ENCODE peak calls at places on chromosomes 5 and 9, in eight cellular contexts. K is osteocyte, Y is bronchial epithelial cell, A is sigmoid colon, B is tibial nerve, O is tibial artery, T is GM06990, Z is GM12865. P is an unnamed sample.

GRCh38 chr5:100834519-100834918 is 68.6 kb downstream of the ST8SIA4 start:
- DNase-seq in K (no peak), Y (no peak), A (no peak), B (no peak), O (no peak), T (no peak), Z (no peak), P (no peak)

GRCh38 chr9:127838375-127839078 is 15.9 kb downstream of the ENG start:
- DNase-seq in K (peak; percentile 93), Y (no peak), A (peak; percentile 90), B (peak; percentile 61), O (peak; percentile 90), T (no peak), Z (no peak), P (no peak)

GRCh38 chr5:11851402-11851801 is 52.8 kb downstream of the CTNND2 start:
- DNase-seq in K (no peak), Y (peak; percentile 58), A (no peak), B (no peak), O (no peak), T (no peak), Z (no peak), P (no peak)

GRCh38 chr5:137622850-137623249 is 113.0 kb downstream of the KLHL3 start:
- DNase-seq in K (peak; percentile 73), Y (peak; percentile 76), A (peak; percentile 76), B (peak; percentile 56), O (peak; percentile 91), T (peak; percentile 20), Z (peak; percentile 33), P (no peak)

GRCh38 chr9:88076286-88077070 is 61.8 kb downstream of the SPATA31C2 start:
- DNase-seq in K (no peak), Y (peak; percentile 83), A (peak; percentile 88), B (peak; percentile 65), O (peak; percentile 74), T (no peak), Z (no peak), P (peak; percentile 94)

GRCh38 chr9:113654605-113655193 is 191.2 kb downstream of the RGS3 start:
- DNase-seq in K (no peak), Y (no peak), A (peak; percentile 89), B (no peak), O (peak; percentile 83), T (no peak), Z (no peak), P (no peak)

GRCh38 chr5:176985516-176985915 is 21.1 kb downstream of the UIMC1 start:
- DNase-seq in K (no peak), Y (no peak), A (no peak), B (no peak), O (no peak), T (no peak), Z (peak; percentile 61), P (no peak)

GRCh38 chr5:128084228-128085167 is 932 bp downstream of the SLC12A2 start:
- DNase-seq in K (no peak), Y (peak; percentile 59), A (peak; percentile 78), B (no peak), O (peak; percentile 70), T (peak; percentile 54), Z (peak; percentile 54), P (peak; percentile 88)

GRCh38 chr5:17157294-17157693 is 60.1 kb upstream of the BASP1 start:
- DNase-seq in K (no peak), Y (peak; percentile 20), A (no peak), B (no peak), O (no peak), T (no peak), Z (no peak), P (no peak)

GRCh38 chr5:65364907-65365306 is 116.8 kb downstream of the ADAMTS6 start:
- DNase-seq in K (no peak), Y (peak; percentile 15), A (no peak), B (no peak), O (no peak), T (peak; percentile 1), Z (no peak), P (no peak)

GRCh38 chr5:61675015-61675692 is 343.1 kb downstream of the ZSWIM6 start:
- DNase-seq in K (no peak), Y (no peak), A (no peak), B (no peak), O (no peak), T (no peak), Z (no peak), P (no peak)

GRCh38 chr5:2038337-2039179 is 155.8 kb upstream of the IRX4 start:
- DNase-seq in K (peak; percentile 89), Y (no peak), A (no peak), B (no peak), O (no peak), T (peak; percentile 73), Z (peak; percentile 57), P (no peak)

GRCh38 chr5:50547303-50547702 is 106.2 kb upstream of the EMB start:
- DNase-seq in K (no peak), Y (no peak), A (no peak), B (no peak), O (no peak), T (peak; percentile 36), Z (no peak), P (no peak)

GRCh38 chr9:110240198-110240597 is 16.1 kb downstream of the TXN start:
- DNase-seq in K (no peak), Y (no peak), A (no peak), B (no peak), O (no peak), T (no peak), Z (no peak), P (no peak)

GRCh38 chr9:109115931-109116541 is 3.7 kb downstream of the TMEM245 start:
- DNase-seq in K (no peak), Y (no peak), A (peak; percentile 76), B (no peak), O (no peak), T (no peak), Z (no peak), P (no peak)

GRCh38 chr9:20729545-20729944 is 45.5 kb downstream of the FOCAD start:
- DNase-seq in K (no peak), Y (peak; percentile 66), A (no peak), B (no peak), O (no peak), T (no peak), Z (no peak), P (no peak)

GRCh38 chr5:41835625-41836024 is 34.6 kb downstream of the OXCT1 start:
- DNase-seq in K (peak; percentile 86), Y (peak; percentile 47), A (peak; percentile 70), B (peak; percentile 40), O (peak; percentile 83), T (no peak), Z (no peak), P (peak; percentile 82)

GRCh38 chr9:24245988-24246387 is 299.7 kb downstream of the IZUMO3 start:
- DNase-seq in K (no peak), Y (peak; percentile 21), A (no peak), B (no peak), O (no peak), T (no peak), Z (peak; percentile 7), P (no peak)

GRCh38 chr9:13932472-13933267 is 381.3 kb downstream of the NFIB start:
- DNase-seq in K (no peak), Y (no peak), A (no peak), B (no peak), O (no peak), T (no peak), Z (no peak), P (no peak)

GRCh38 chr9:134560206-134560605 is 81.4 kb upstream of the COL5A1 start:
- DNase-seq in K (no peak), Y (no peak), A (peak; percentile 24), B (no peak), O (no peak), T (no peak), Z (no peak), P (peak; percentile 32)

GRCh38 chr9:83623634-83623991 is 670 bp downstream of the IDNK start:
- DNase-seq in K (no peak), Y (no peak), A (no peak), B (no peak), O (no peak), T (no peak), Z (peak; percentile 45), P (no peak)

GRCh38 chr5:1910861-1911772 is 28.4 kb upstream of the IRX4 start:
- DNase-seq in K (no peak), Y (no peak), A (peak; percentile 46), B (no peak), O (peak; percentile 46), T (no peak), Z (no peak), P (peak; percentile 44)

GRCh38 chr9:124800306-124801259 is 23.6 kb downstream of the OLFML2A start:
- DNase-seq in K (no peak), Y (peak; percentile 28), A (no peak), B (peak; percentile 37), O (no peak), T (peak; percentile 66), Z (peak; percentile 51), P (no peak)

GRCh38 chr5:154541553-154541952 is 63.5 kb upstream of the HAND1 start:
- DNase-seq in K (peak; percentile 77), Y (no peak), A (no peak), B (no peak), O (no peak), T (no peak), Z (peak; percentile 48), P (no peak)
- TF ChIP-seq CTCF in K (no peak), Y (peak; percentile 19), A (peak; percentile 14), B (no peak), O (no peak), T (no peak), Z (peak; percentile 53), P (no peak)

GRCh38 chr5:142110046-142110531 is 1.5 kb downstream of the NDFIP1 start:
- DNase-seq in K (no peak), Y (no peak), A (peak; percentile 71), B (peak; percentile 38), O (no peak), T (peak; percentile 12), Z (peak; percentile 59), P (no peak)
- TF ChIP-seq CTCF in K (no peak), Y (no peak), A (no peak), B (no peak), O (no peak), T (no peak), Z (no peak), P (peak; percentile 70)

GRCh38 chr5:89233462-89233861 is 350.5 kb upstream of the MEF2C start:
- DNase-seq in K (no peak), Y (no peak), A (no peak), B (no peak), O (no peak), T (no peak), Z (no peak), P (no peak)
- TF ChIP-seq CTCF in K (no peak), Y (no peak), A (no peak), B (no peak), O (no peak), T (no peak), Z (no peak), P (no peak)

DNA sequence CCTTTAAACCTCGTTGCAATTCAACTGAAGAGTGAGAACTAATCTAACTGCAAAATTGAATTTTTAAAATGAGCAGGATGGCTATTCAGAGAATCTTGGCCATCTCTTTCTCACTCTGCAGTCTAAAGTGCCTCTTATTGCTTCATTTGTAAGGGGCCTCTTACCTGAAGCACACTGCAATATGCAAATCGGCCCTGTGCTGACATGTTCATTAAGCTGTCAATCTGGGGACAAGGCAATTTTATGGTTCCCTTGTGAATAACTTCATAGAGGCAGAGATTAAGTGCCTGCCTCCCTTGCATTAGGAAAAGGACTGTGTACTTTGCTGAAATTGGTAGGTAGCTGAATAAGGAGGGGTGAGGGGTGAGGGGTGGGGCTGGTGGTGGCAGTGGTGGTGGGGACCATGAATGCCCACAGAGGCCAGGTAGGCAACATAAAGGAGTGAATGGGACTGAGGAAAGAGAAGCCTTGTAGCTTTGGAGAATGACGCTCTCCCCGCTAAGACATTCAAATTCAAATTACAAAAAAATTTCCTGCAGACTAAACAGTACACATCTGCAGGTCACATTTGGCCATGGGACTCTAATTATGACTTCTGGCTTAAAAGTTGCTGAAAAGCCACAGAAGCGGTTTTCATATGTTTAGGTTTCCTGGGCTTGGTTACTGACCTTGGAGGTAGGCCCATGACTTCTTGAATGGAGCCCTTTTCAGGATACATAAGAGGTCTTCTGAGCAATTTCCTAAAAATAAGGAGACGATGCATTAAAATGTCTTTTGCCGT is 25.0 kb downstream of the TNFSF8 start:
- DNase-seq in K (peak; percentile 5), Y (no peak), A (no peak), B (no peak), O (no peak), T (no peak), Z (no peak), P (no peak)
- TF ChIP-seq CTCF in K (no peak), Y (no peak), A (no peak), B (no peak), O (no peak), T (no peak), Z (no peak), P (no peak)

P was measured in chondrocyte.